ENCODE peak calls at places on chromosomes 6 and 20, in four cellular contexts. S is HEK293T, C is HepG2, M is K562. N is an unnamed sample.

GRCh38 chr6:3117912-3118352 is 579 bp upstream of the BPHL start:
- DNase-seq in M (no peak), C (no peak), S (no peak), N (no peak)

GRCh38 chr6:168666751-168667427 is 225.9 kb downstream of the SMOC2 start:
- DNase-seq in M (no peak), C (no peak), S (no peak), N (no peak)

GRCh38 chr20:36924167-36925045 is 27.1 kb downstream of the SAMHD1 start:
- DNase-seq in M (peak; percentile 66), S (no peak), C (no peak), N (no peak)

GRCh38 chr6:81748946-81749345 is 3.5 kb downstream of the TENT5A start:
- DNase-seq in C (no peak), M (no peak), S (no peak), N (no peak)

GRCh38 chr6:52162940-52163908 is 23.0 kb upstream of the IL17A start:
- DNase-seq in C (peak; percentile 53), M (peak; percentile 24), S (peak; percentile 26), N (no peak)

GRCh38 chr20:4989570-4989969 is 11.7 kb downstream of the SLC23A2 start:
- DNase-seq in S (no peak), C (no peak), M (no peak), N (no peak)

GRCh38 chr6:142737368-142738060 is 207.5 kb downstream of the HIVEP2 start:
- DNase-seq in C (no peak), S (no peak), M (no peak), N (no peak)

GRCh38 chr20:46935394-46936017 is 40.9 kb downstream of the EYA2 start:
- DNase-seq in C (no peak), S (no peak), M (no peak), N (no peak)

GRCh38 chr6:11251553-11252358 is 19.3 kb upstream of the NEDD9 start:
- DNase-seq in M (no peak), S (no peak), C (peak; percentile 84), N (no peak)

GRCh38 chr6:95203153-95203754 is 374.1 kb upstream of the MANEA start:
- DNase-seq in C (peak; percentile 10), S (peak; percentile 30), M (peak; percentile 12), N (peak; percentile 38)

GRCh38 chr20:53929974-53930650 is 140.3 kb downstream of the BCAS1 start:
- DNase-seq in M (no peak), S (no peak), C (no peak), N (no peak)

GRCh38 chr6:11123978-11124377 is 12.5 kb upstream of the ERVFRD-1 start:
- DNase-seq in C (no peak), S (no peak), M (no peak), N (no peak)

GRCh38 chr6:138514860-138515540 is 15.7 kb upstream of the NHSL1 start:
- DNase-seq in M (no peak), C (no peak), S (no peak), N (no peak)

GRCh38 chr6:138520463-138520862 is 21.2 kb upstream of the NHSL1 start:
- DNase-seq in M (peak; percentile 8), S (no peak), C (no peak), N (no peak)

GRCh38 chr6:138518054-138518453 is 18.8 kb upstream of the NHSL1 start:
- DNase-seq in S (no peak), M (no peak), C (no peak), N (no peak)

GRCh38 chr6:138515657-138516056 is 16.4 kb upstream of the NHSL1 start:
- DNase-seq in M (no peak), S (no peak), C (peak; percentile 60), N (no peak)

GRCh38 chr6:138517635-138518034 is 18.3 kb upstream of the NHSL1 start:
- DNase-seq in M (peak; percentile 25), S (peak; percentile 61), C (peak; percentile 78), N (peak; percentile 66)
- TF ChIP-seq ELF4 in M (no peak), S (no peak), C (no peak), N (no peak)

GRCh38 chr6:109454483-109455160 is 950 bp downstream of the MICAL1 start:
- DNase-seq in C (no peak), S (no peak), M (no peak), N (no peak)
- TF ChIP-seq SP1 in C (no peak), S (no peak), M (no peak), N (peak; percentile 46)

DNA sequence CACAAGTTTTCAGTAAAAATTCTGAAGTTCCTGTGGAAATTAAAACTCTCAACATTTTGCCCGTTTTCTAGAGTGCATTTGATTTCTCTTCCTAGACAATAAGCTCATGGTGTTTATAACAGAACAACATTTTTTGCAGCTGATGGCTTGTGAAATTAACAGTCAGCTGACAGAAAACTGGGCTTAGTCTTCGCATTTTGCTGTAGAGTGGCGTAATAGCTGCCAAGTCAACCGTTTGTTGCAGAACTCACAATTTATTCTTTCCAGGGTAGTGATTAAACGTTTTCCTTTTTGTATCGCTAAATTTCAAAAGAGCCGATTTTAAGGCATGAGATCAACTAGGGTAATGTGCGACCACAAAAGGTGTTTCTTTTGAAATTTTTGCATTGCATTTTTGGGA is 1.4 kb downstream of the SPO11 start:
- DNase-seq in S (no peak), C (no peak), M (no peak), N (no peak)
- TF ChIP-seq ELF4 in S (no peak), C (no peak), M (no peak), N (no peak)

DNA sequence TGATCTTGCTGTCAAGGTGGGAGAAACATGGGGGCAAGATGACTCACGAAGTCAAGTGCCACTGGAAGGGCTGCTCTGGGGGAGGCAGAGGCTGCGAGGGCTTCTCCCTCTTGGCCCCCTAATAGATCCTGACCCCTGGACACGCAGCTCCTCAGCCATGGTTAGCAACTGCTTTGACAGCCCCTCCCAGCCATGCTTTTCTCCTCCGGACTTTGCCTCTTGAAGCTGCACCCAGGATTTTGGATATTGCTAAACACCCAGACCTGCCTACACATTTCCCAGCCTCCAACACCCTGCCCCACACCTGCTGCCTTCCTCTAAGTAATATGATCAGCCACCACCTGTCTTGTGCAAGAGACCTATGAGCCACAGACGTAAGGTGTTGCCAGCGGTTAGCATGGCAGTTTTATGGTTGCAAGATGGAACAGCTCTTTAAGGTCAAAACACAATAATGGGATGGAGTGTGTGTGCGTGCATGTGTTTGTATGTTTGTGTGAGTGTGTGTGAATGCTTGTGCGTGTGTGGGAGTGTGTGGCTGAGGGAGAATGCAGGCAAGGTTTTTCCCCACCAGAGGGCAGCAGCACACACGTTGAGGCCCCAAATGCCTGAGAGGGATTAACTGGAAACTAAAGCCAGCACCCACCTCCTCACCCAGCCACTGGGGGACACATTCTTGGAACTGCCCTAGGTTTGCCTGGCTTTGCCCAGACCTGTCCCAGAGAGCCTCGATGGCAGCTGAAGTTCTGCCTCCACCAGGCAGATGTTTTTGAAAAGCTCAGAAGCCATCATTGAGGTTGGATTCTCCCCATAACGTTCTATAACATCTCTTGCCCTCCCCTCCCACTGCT is 2.5 kb downstream of the IP6K3 start:
- DNase-seq in S (peak; percentile 87), C (peak; percentile 78), M (peak; percentile 84), N (peak; percentile 84)
- TF ChIP-seq SP1 in S (no peak), C (no peak), M (no peak), N (no peak)